ENCODE peak calls at places on chromosome 11, in seven cellular contexts. M is OCI-LY7, P is adrenal gland, N is endodermal cell, L is heart right ventricle, O is colonic mucosa, E is GM23248. K is an unnamed sample. For H3K4me1, the result is how much of the 10 kb centered on the place peaks cover.

GRCh38 chr11:2553198-2553597 is 108.4 kb downstream of the KCNQ1 start:
- DNase-seq in M (no peak), P (no peak), N (peak), L (no peak), O (no peak), E (no peak), K (no peak)

GRCh38 chr11:102530558-102530957 is at the start of gene MMP7:
- DNase-seq in M (no peak), P (no peak), N (no peak), L (no peak), O (no peak), E (peak), K (peak)

GRCh38 chr11:45264839-45265515 is 21.2 kb downstream of the SYT13 start:
- DNase-seq in M (no peak), P (no peak), N (no peak), L (no peak), O (no peak), E (peak), K (peak)

GRCh38 chr11:44977493-44977984 is 26.9 kb upstream of the TP53I11 start:
- DNase-seq in M (no peak), P (peak), N (peak), L (no peak), O (no peak), E (no peak), K (no peak)

GRCh38 chr11:38680166-38680565 is 2082.1 kb upstream of the RAG2 start:
- DNase-seq in M (no peak), P (no peak), N (no peak), L (no peak), O (no peak), E (no peak), K (no peak)

GRCh38 chr11:71420455-71421241 is 27.5 kb downstream of the DHCR7 start:
- DNase-seq in M (peak), P (peak), N (peak), L (no peak), O (peak), E (peak), K (peak)

GRCh38 chr11:38005597-38005996 is 1407.6 kb upstream of the RAG2 start:
- DNase-seq in M (no peak), P (no peak), N (no peak), L (no peak), O (no peak), E (no peak), K (peak)

GRCh38 chr11:114262681-114263509 is 33.3 kb upstream of the NNMT start:
- DNase-seq in M (peak), P (peak), N (peak), L (peak), O (no peak), E (peak), K (peak)

GRCh38 chr11:14347991-14348390 is 11.0 kb downstream of the RRAS2 start:
- DNase-seq in M (no peak), P (no peak), N (no peak), L (no peak), O (no peak), E (no peak), K (no peak)

GRCh38 chr11:9884601-9885000 is 220.7 kb downstream of the SWAP70 start:
- DNase-seq in M (no peak), P (no peak), N (no peak), L (no peak), O (no peak), E (no peak), K (peak)

GRCh38 chr11:26974068-26974790 is 19.7 kb upstream of the FIBIN start:
- DNase-seq in M (no peak), P (no peak), N (no peak), L (no peak), O (no peak), E (peak), K (peak)

GRCh38 chr11:107467754-107468153 is 10.1 kb upstream of the CWF19L2 start:
- DNase-seq in M (no peak), P (no peak), N (no peak), L (no peak), O (no peak), E (no peak), K (no peak)

GRCh38 chr11:35407041-35407440 is 12.3 kb downstream of the SLC1A2 start:
- DNase-seq in M (no peak), P (no peak), N (no peak), L (no peak), O (no peak), E (no peak), K (no peak)

GRCh38 chr11:71184421-71185210 is 67.8 kb downstream of the SHANK2 start:
- DNase-seq in M (no peak), P (no peak), N (no peak), L (no peak), O (no peak), E (no peak), K (no peak)

GRCh38 chr11:47979378-47980092 is 824 bp upstream of the PTPRJ start:
- DNase-seq in M (no peak), P (no peak), N (peak), L (no peak), O (no peak), E (no peak), K (no peak)

GRCh38 chr11:92415246-92415645 is 190.6 kb downstream of the FAT3 start:
- DNase-seq in M (no peak), P (no peak), N (no peak), L (no peak), O (no peak), E (peak), K (peak)

GRCh38 chr11:67213251-67213650 is 53.0 kb upstream of the GRK2 start:
- DNase-seq in M (peak), P (no peak), N (no peak), L (no peak), O (no peak), E (no peak), K (no peak)

GRCh38 chr11:8227156-8228152 is 36.2 kb downstream of the LMO1 start:
- DNase-seq in M (no peak), P (no peak), N (no peak), L (no peak), O (no peak), E (peak), K (peak)

GRCh38 chr11:34599406-34599901 is 21.4 kb upstream of the EHF start:
- DNase-seq in M (no peak), P (no peak), N (no peak), L (no peak), O (no peak), E (peak), K (peak)

GRCh38 chr11:34790620-34791019 is 125.6 kb downstream of the APIP start:
- DNase-seq in M (no peak), P (no peak), N (no peak), L (no peak), O (no peak), E (no peak), K (no peak)

GRCh38 chr11:44595964-44596381 is 30.5 kb downstream of the CD82 start:
- DNase-seq in M (no peak), P (no peak), N (no peak), L (peak), O (no peak), E (peak), K (peak)

GRCh38 chr11:112265659-112266409 is 5.2 kb upstream of the PLET1 start:
- DNase-seq in M (no peak), P (no peak), N (no peak), L (peak), O (no peak), E (peak), K (peak)

GRCh38 chr11:88590366-88590765 is 252.8 kb upstream of the CTSC start:
- DNase-seq in M (no peak), P (no peak), N (no peak), L (no peak), O (no peak), E (no peak), K (no peak)

GRCh38 chr11:56849250-56849649 is 100.8 kb upstream of the OR9G4 start:
- DNase-seq in M (no peak), P (no peak), N (no peak), L (no peak), O (no peak), E (no peak), K (no peak)

GRCh38 chr11:35065566-35065965 is 73.4 kb upstream of the CD44 start:
- DNase-seq in M (no peak), P (no peak), N (no peak), L (no peak), O (no peak), E (peak), K (peak)

GRCh38 chr11:69799097-69799496 is 20.1 kb downstream of the FGF3 start:
- DNase-seq in M (no peak), P (no peak), N (no peak), L (no peak), O (no peak), E (no peak), K (no peak)

GRCh38 chr11:12864316-12865156 is 144.6 kb upstream of the RASSF10 start:
- DNase-seq in M (no peak), P (no peak), N (peak), L (no peak), O (no peak), E (peak), K (peak)

GRCh38 chr11:16603890-16604783 is 134.3 kb upstream of the C11orf58 start:
- DNase-seq in M (no peak), P (peak), N (peak), L (peak), O (peak), E (peak), K (peak)

GRCh38 chr11:9210922-9211320 is 54.2 kb downstream of the DENND5A start:
- DNase-seq in M (no peak), P (no peak), N (no peak), L (no peak), O (no peak), E (no peak), K (peak)

GRCh38 chr11:47593934-47594855 is at the start of gene C1QTNF4:
- DNase-seq in M (no peak), P (no peak), N (peak), L (no peak), O (no peak), E (no peak), K (no peak)

GRCh38 chr11:67373916-67374570 is 645 bp upstream of the CLCF1 start:
- DNase-seq in M (peak), P (peak), N (peak), L (peak), O (peak), E (peak), K (peak)

GRCh38 chr11:76946223-76946622 is 85.5 kb downstream of the ACER3 start:
- DNase-seq in M (no peak), P (no peak), N (no peak), L (no peak), O (no peak), E (no peak), K (no peak)

GRCh38 chr11:94504689-94505293 is 7.5 kb upstream of the C11orf97 start:
- DNase-seq in M (peak), P (no peak), N (no peak), L (no peak), O (no peak), E (peak), K (peak)

GRCh38 chr11:83641511-83641910 is 355.3 kb upstream of the CCDC90B start:
- DNase-seq in M (no peak), P (peak), N (peak), L (peak), O (no peak), E (peak), K (peak)

GRCh38 chr11:47376543-47377371 is 1.6 kb downstream of the SPI1 start:
- DNase-seq in M (peak), P (peak), N (no peak), L (no peak), O (no peak), E (peak), K (no peak)

GRCh38 chr11:1293619-1294015 is 15.8 kb downstream of the TOLLIP start:
- DNase-seq in M (no peak), P (peak), N (peak), L (no peak), O (no peak), E (peak), K (no peak)

GRCh38 chr11:3186166-3186953 is 21.2 kb upstream of the OSBPL5 start:
- DNase-seq in M (no peak), P (no peak), N (peak), L (no peak), O (no peak), E (no peak), K (no peak)

DNA sequence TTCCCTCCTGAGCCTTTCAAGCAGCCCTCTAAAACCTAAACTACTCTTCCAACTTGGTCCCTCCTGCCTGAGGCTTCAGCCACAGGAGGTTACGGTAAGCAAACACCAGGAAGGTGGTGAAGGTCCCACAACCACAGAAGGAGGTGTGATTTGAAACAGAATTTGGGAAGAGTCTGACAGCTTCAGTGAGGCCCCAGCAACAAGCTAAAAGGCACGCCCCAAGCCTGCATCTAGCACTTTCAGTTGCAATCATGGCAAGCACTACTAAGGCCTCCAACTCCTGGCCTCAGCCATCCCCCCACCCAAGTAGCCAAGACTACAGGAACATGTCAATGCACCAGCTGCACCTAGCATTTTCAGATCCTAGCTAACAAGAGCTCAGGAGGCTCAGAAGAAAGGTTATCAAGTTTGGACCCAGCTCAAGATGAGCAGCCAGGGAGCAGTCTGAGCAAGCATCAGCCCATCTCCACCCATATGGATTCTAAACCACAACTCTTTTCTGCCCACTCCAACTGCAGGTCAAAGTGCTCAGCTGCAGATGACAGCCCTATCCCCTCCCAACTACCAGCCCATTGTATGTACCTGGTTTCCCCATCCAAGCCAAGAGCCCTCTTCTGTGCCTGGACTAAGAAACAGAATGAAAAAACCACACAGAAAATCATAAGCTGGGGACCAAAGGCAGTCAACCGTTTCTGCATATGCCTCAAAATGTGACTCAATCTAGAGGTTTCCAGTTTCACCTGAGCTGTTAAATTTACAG is 10.4 kb upstream of the AHNAK start:
- DNase-seq in M (no peak), P (no peak), N (no peak), L (no peak), O (no peak), E (peak), K (no peak)
- H3K4me1 ChIP-seq in M (under half), P (half or more), N (under half), L (under half), O (under half), E (half or more), K (half or more)

GRCh38 chr11:64712430-64713030 is 10.5 kb downstream of the NRXN2 start:
- DNase-seq in M (no peak), P (no peak), N (no peak), L (no peak), O (no peak), E (no peak), K (no peak)
- H3K4me1 ChIP-seq in M (under half), P (under half), N (under half), L (under half), O (under half), E (under half), K (under half)

DNA sequence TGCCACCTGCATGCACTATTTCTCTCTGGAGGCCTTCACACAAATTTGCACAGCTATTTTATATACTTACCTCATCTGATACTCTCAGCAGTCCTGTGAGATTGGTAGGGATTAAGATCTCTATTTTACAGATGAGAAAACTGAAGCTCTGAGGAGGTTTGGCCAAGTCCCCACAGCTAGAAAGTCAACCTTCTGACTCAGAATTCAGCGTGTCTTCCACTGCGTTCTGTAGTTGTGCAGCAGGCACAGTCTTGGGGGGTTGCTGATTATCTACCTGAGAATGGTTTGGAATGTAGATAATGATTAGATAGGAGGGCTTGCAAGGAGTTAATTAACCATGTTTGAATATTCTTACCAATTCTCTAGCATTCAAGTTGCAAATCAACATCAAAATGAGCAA is 2.5 kb upstream of the SORL1 start:
- DNase-seq in M (no peak), P (no peak), N (no peak), L (no peak), O (no peak), E (no peak), K (no peak)
- H3K4me1 ChIP-seq in M (half or more), P (under half), N (under half), L (under half), O (under half), E (under half), K (under half)

DNA sequence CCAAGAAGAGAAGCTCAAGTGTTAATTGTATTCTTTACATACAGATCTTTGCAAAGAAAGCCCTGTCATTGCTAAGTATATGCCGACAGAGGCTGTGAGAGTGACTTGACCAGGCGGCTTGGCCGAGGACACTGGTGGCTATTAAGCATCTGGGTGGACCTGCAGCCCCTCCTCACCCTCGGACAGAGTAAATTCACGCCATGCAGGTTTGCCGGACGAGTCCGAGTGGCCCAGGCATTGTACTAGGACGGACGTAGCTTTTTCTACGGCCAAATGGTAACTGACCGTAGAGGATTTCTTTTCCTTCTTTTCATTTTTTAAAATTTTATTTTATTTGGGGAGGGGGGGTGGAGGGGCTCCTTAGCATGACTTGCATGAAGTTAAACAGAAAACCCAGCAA is 47.0 kb downstream of the KCNC1 start:
- DNase-seq in M (no peak), P (no peak), N (no peak), L (no peak), O (no peak), E (no peak), K (no peak)
- H3K4me1 ChIP-seq in M (under half), P (under half), N (under half), L (under half), O (under half), E (under half), K (under half)

DNA sequence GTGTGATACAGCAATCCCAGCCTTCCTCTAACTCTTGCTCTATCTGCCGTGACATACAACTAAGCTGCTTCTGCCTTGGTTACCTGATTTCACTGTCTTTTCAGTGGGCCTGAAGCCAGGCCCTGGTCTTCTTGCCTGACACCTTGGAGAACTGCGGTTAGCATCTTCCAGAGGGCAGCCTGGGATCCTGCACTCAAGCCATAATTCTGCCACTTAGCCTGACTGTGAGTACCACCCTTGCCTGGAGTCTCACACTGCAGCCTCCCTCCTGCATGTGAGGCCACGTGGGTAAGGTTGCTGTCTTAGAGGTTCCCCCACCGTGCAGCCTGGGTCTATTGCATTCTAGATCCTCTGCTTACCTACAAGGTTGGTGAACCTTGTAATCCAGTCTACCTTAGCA is 35.8 kb downstream of the USP35 start:
- DNase-seq in M (no peak), P (no peak), N (no peak), L (no peak), O (no peak), E (no peak), K (no peak)
- H3K4me1 ChIP-seq in M (half or more), P (under half), N (under half), L (under half), O (under half), E (under half), K (under half)

DNA sequence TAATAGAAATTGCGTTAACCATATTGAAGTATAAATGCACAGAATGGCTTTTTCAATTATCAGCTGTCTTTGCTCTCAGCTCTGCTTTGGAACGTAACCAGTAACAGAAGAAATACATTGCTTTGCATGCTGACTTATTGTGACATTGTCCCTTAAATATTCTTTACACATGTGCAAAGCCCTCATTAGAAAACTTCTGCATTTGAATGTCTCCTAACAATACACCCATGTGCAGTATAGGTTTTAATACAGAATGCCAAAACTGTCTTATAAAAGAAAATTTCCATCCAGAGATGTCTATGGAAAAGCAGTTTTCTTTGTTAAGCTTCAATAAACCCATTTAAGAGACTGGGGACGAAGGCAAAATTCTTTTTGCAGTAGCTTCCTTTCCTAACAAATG is 560.3 kb upstream of the CHORDC1 start:
- DNase-seq in M (no peak), P (no peak), N (no peak), L (no peak), O (no peak), E (no peak), K (no peak)
- H3K4me1 ChIP-seq in M (under half), P (under half), N (under half), L (under half), O (under half), E (under half), K (under half)